ENCODE peak calls at places on chromosomes 11 and 22, in seven cellular contexts. M, X, Z, O, U, D and N are unnamed samples.

GRCh38 chr22:24736526-24737050 is 37.9 kb downstream of the PIWIL3 start:
- DNase-seq in M (no peak), X (no peak), Z (no peak), O (no peak), U (no peak), D (peak; percentile 51), N (no peak)

GRCh38 chr11:28999620-29000019 is 891.4 kb downstream of the METTL15 start:
- DNase-seq in M (peak; percentile 2), X (no peak), Z (no peak), O (peak; percentile 11), U (no peak), D (no peak), N (no peak)

GRCh38 chr11:33713162-33713913 is 12.7 kb upstream of the C11orf91 start:
- DNase-seq in M (no peak), X (no peak), Z (no peak), O (no peak), U (no peak), D (no peak), N (no peak)

GRCh38 chr11:123195182-123196059 is at the start of gene CLMP:
- DNase-seq in M (peak; percentile 86), X (no peak), Z (peak; percentile 57), O (no peak), U (no peak), D (peak; percentile 79), N (peak; percentile 82)

GRCh38 chr11:114291847-114292680 is 4.1 kb upstream of the NNMT start:
- DNase-seq in M (no peak), X (no peak), Z (peak; percentile 31), O (no peak), U (no peak), D (no peak), N (peak; percentile 29)

GRCh38 chr11:11780843-11781242 is 60.9 kb upstream of the USP47 start:
- DNase-seq in M (no peak), X (no peak), Z (no peak), O (no peak), U (no peak), D (no peak), N (no peak)

GRCh38 chr22:40578171-40578570 is 58.3 kb downstream of the MRTFA start:
- DNase-seq in M (no peak), X (no peak), Z (no peak), O (no peak), U (no peak), D (no peak), N (no peak)

GRCh38 chr11:16013649-16014275 is 342.6 kb downstream of the SOX6 start:
- DNase-seq in M (no peak), X (no peak), Z (no peak), O (no peak), U (no peak), D (no peak), N (no peak)

GRCh38 chr11:110989734-110990133 is 255.8 kb upstream of the POU2AF2 start:
- DNase-seq in M (no peak), X (no peak), Z (no peak), O (no peak), U (no peak), D (no peak), N (no peak)

GRCh38 chr11:128848815-128849455 is 18.2 kb downstream of the KCNJ1 start:
- DNase-seq in M (peak; percentile 91), X (peak; percentile 58), Z (peak; percentile 8), O (peak; percentile 31), U (no peak), D (peak; percentile 70), N (peak; percentile 53)

GRCh38 chr22:39268645-39269044 is 23.9 kb upstream of the PDGFB start:
- DNase-seq in M (no peak), X (no peak), Z (no peak), O (no peak), U (no peak), D (no peak), N (no peak)

GRCh38 chr22:17213976-17214375 is 5.3 kb downstream of the ADA2 start:
- DNase-seq in M (peak; percentile 79), X (no peak), Z (no peak), O (no peak), U (no peak), D (peak; percentile 63), N (no peak)

GRCh38 chr22:32619614-32620426 is 145.2 kb downstream of the FBXO7 start:
- DNase-seq in M (no peak), X (no peak), Z (no peak), O (no peak), U (no peak), D (peak; percentile 57), N (peak; percentile 63)

GRCh38 chr11:75966546-75967287 is 151.7 kb downstream of the UVRAG start:
- DNase-seq in M (peak; percentile 11), X (no peak), Z (peak; percentile 65), O (peak; percentile 64), U (no peak), D (no peak), N (peak; percentile 40)

GRCh38 chr11:10401275-10401674 is 53.8 kb upstream of the AMPD3 start:
- DNase-seq in M (peak; percentile 17), X (no peak), Z (no peak), O (no peak), U (no peak), D (no peak), N (no peak)

GRCh38 chr22:31944700-31945477 is 554 bp downstream of the YWHAH start:
- DNase-seq in M (peak; percentile 63), X (peak; percentile 10), Z (peak; percentile 20), O (peak; percentile 17), U (no peak), D (peak; percentile 75), N (peak; percentile 58)

GRCh38 chr11:131895865-131896264 is 525.5 kb downstream of the NTM start:
- DNase-seq in M (no peak), X (no peak), Z (no peak), O (no peak), U (no peak), D (no peak), N (no peak)

GRCh38 chr11:125376117-125376516 is 119.9 kb downstream of the FEZ1 start:
- DNase-seq in M (peak; percentile 25), X (no peak), Z (peak; percentile 32), O (no peak), U (no peak), D (peak; percentile 87), N (no peak)

GRCh38 chr11:113574586-113574985 is 99.4 kb upstream of the DRD2 start:
- DNase-seq in M (no peak), X (no peak), Z (no peak), O (no peak), U (no peak), D (no peak), N (no peak)

GRCh38 chr11:122910775-122911174 is 28.2 kb downstream of the JHY start:
- DNase-seq in M (peak; percentile 53), X (no peak), Z (peak; percentile 24), O (peak; percentile 9), U (no peak), D (no peak), N (no peak)

GRCh38 chr22:29143848-29144785 is 61.6 kb upstream of the EMID1 start:
- DNase-seq in M (no peak), X (no peak), Z (no peak), O (no peak), U (no peak), D (no peak), N (no peak)

GRCh38 chr22:48645766-48646165 is 1181.9 kb downstream of the BRD1 start:
- DNase-seq in M (no peak), X (no peak), Z (no peak), O (no peak), U (no peak), D (no peak), N (no peak)

GRCh38 chr11:119991022-119991404 is 146.9 kb downstream of the TRIM29 start:
- DNase-seq in M (no peak), X (no peak), Z (no peak), O (no peak), U (no peak), D (no peak), N (no peak)

GRCh38 chr22:23591203-23591791 is 11.2 kb upstream of the IGLL1 start:
- DNase-seq in M (peak; percentile 85), X (peak; percentile 35), Z (peak; percentile 19), O (peak; percentile 6), U (peak; percentile 11), D (peak; percentile 62), N (peak; percentile 79)

GRCh38 chr11:119791701-119792151 is 62.7 kb upstream of the NECTIN1 start:
- DNase-seq in M (no peak), X (no peak), Z (no peak), O (no peak), U (no peak), D (no peak), N (peak; percentile 38)